ENCODE peak calls at places on chromosome 5, in five cellular contexts. One of them, this sample, is unnamed.

GRCh38 chr5:151006704-151007334 is 13.6 kb upstream of the GPX3 start:
- DNase-seq in left ventricle myocardium inferior: peak
- DNase-seq in T-helper 9 cell: no peak
- DNase-seq in stimulated activated CD4-positive, alpha-beta T cell treated with anti-CD3 and anti-CD28 coated beads, Interleukin-1b, Interleukin-23, amount 100 ng/mL, for 1 hour: no peak
- DNase-seq in CD8-positive, alpha-beta memory T cell: no peak
- DNase-seq in this sample: no peak

GRCh38 chr5:176716320-176716719 is 69.0 kb downstream of the TSPAN17 start:
- DNase-seq in left ventricle myocardium inferior: no peak
- DNase-seq in T-helper 9 cell: no peak
- DNase-seq in stimulated activated CD4-positive, alpha-beta T cell treated with anti-CD3 and anti-CD28 coated beads, Interleukin-1b, Interleukin-23, amount 100 ng/mL, for 1 hour: no peak
- DNase-seq in CD8-positive, alpha-beta memory T cell: no peak
- DNase-seq in this sample: peak

GRCh38 chr5:173736923-173737412 is 120.5 kb upstream of the BOD1 start:
- DNase-seq in left ventricle myocardium inferior: no peak
- DNase-seq in T-helper 9 cell: no peak
- DNase-seq in stimulated activated CD4-positive, alpha-beta T cell treated with anti-CD3 and anti-CD28 coated beads, Interleukin-1b, Interleukin-23, amount 100 ng/mL, for 1 hour: no peak
- DNase-seq in CD8-positive, alpha-beta memory T cell: no peak
- DNase-seq in this sample: no peak

GRCh38 chr5:123455095-123455494 is 31.9 kb upstream of the CEP120 start:
- DNase-seq in left ventricle myocardium inferior: no peak
- DNase-seq in T-helper 9 cell: no peak
- DNase-seq in stimulated activated CD4-positive, alpha-beta T cell treated with anti-CD3 and anti-CD28 coated beads, Interleukin-1b, Interleukin-23, amount 100 ng/mL, for 1 hour: no peak
- DNase-seq in CD8-positive, alpha-beta memory T cell: no peak
- DNase-seq in this sample: no peak

GRCh38 chr5:169945831-169946261 is 34.4 kb downstream of the INSYN2B start:
- DNase-seq in left ventricle myocardium inferior: peak
- DNase-seq in T-helper 9 cell: no peak
- DNase-seq in stimulated activated CD4-positive, alpha-beta T cell treated with anti-CD3 and anti-CD28 coated beads, Interleukin-1b, Interleukin-23, amount 100 ng/mL, for 1 hour: no peak
- DNase-seq in CD8-positive, alpha-beta memory T cell: no peak
- DNase-seq in this sample: peak

GRCh38 chr5:109529520-109529919 is 119.7 kb upstream of the PJA2 start:
- DNase-seq in left ventricle myocardium inferior: no peak
- DNase-seq in T-helper 9 cell: no peak
- DNase-seq in stimulated activated CD4-positive, alpha-beta T cell treated with anti-CD3 and anti-CD28 coated beads, Interleukin-1b, Interleukin-23, amount 100 ng/mL, for 1 hour: no peak
- DNase-seq in CD8-positive, alpha-beta memory T cell: no peak
- DNase-seq in this sample: peak

GRCh38 chr5:151164687-151165392 is 7.3 kb upstream of the ANXA6 start:
- DNase-seq in left ventricle myocardium inferior: peak
- DNase-seq in T-helper 9 cell: peak
- DNase-seq in stimulated activated CD4-positive, alpha-beta T cell treated with anti-CD3 and anti-CD28 coated beads, Interleukin-1b, Interleukin-23, amount 100 ng/mL, for 1 hour: peak
- DNase-seq in CD8-positive, alpha-beta memory T cell: peak
- DNase-seq in this sample: peak

GRCh38 chr5:122929001-122929400 is 83.6 kb downstream of the SNX24 start:
- DNase-seq in left ventricle myocardium inferior: no peak
- DNase-seq in T-helper 9 cell: no peak
- DNase-seq in stimulated activated CD4-positive, alpha-beta T cell treated with anti-CD3 and anti-CD28 coated beads, Interleukin-1b, Interleukin-23, amount 100 ng/mL, for 1 hour: no peak
- DNase-seq in CD8-positive, alpha-beta memory T cell: no peak
- DNase-seq in this sample: no peak

GRCh38 chr5:1200495-1201326 is 684 bp upstream of the SLC6A19 start:
- DNase-seq in left ventricle myocardium inferior: no peak
- DNase-seq in T-helper 9 cell: no peak
- DNase-seq in stimulated activated CD4-positive, alpha-beta T cell treated with anti-CD3 and anti-CD28 coated beads, Interleukin-1b, Interleukin-23, amount 100 ng/mL, for 1 hour: no peak
- DNase-seq in CD8-positive, alpha-beta memory T cell: no peak
- DNase-seq in this sample: no peak

GRCh38 chr5:1975406-1975715 is 92.6 kb upstream of the IRX4 start:
- DNase-seq in left ventricle myocardium inferior: no peak
- DNase-seq in T-helper 9 cell: no peak
- DNase-seq in stimulated activated CD4-positive, alpha-beta T cell treated with anti-CD3 and anti-CD28 coated beads, Interleukin-1b, Interleukin-23, amount 100 ng/mL, for 1 hour: no peak
- DNase-seq in CD8-positive, alpha-beta memory T cell: no peak
- DNase-seq in this sample: no peak

GRCh38 chr5:95715799-95716461 is 15.2 kb upstream of the RHOBTB3 start:
- DNase-seq in left ventricle myocardium inferior: no peak
- DNase-seq in T-helper 9 cell: no peak
- DNase-seq in stimulated activated CD4-positive, alpha-beta T cell treated with anti-CD3 and anti-CD28 coated beads, Interleukin-1b, Interleukin-23, amount 100 ng/mL, for 1 hour: no peak
- DNase-seq in CD8-positive, alpha-beta memory T cell: no peak
- DNase-seq in this sample: peak

This sample was measured in fibroblast of pulmonary artery.